ENCODE peak calls at places on chromosomes 4 and X, in nine cellular contexts. N, E, W, S, U, O, L, V and B are unnamed samples.
A peak's percentile ranks its signal among the peaks of the same experiment; 100 is the strongest.

GRCh38 chr4:37279894-37280592 is 35.5 kb downstream of the NWD2 start:
- DNase-seq in N (no peak), E (no peak), W (no peak), S (no peak), U (no peak), O (no peak), L (no peak), V (no peak), B (no peak)

GRCh38 chr4:109820563-109820962 is 5.0 kb downstream of the GAR1 start:
- DNase-seq in N (no peak), E (no peak), W (no peak), S (no peak), U (no peak), O (peak; percentile 63), L (no peak), V (peak; percentile 9), B (no peak)

GRCh38 chr4:38154681-38155588 is 194.7 kb downstream of the PTTG2 start:
- DNase-seq in N (no peak), E (peak; percentile 20), W (no peak), S (no peak), U (no peak), O (peak; percentile 64), L (no peak), V (no peak), B (peak; percentile 29)

GRCh38 chr4:73606465-73606974 is 13.7 kb downstream of the RASSF6 start:
- DNase-seq in N (no peak), E (peak; percentile 92), W (no peak), S (no peak), U (no peak), O (no peak), L (no peak), V (no peak), B (no peak)

GRCh38 chrX:71532078-71532752 is 689 bp upstream of the OGT start:
- DNase-seq in N (no peak), E (peak; percentile 45), W (no peak), S (no peak), U (no peak), O (peak; percentile 48), L (no peak), V (peak; percentile 53), B (peak; percentile 15)

GRCh38 chrX:56029188-56029587 is 203.0 kb upstream of the KLF8 start:
- DNase-seq in N (no peak), E (no peak), W (no peak), S (no peak), U (no peak), O (no peak), L (no peak), V (no peak), B (no peak)

GRCh38 chr4:87532109-87532508 is 2.9 kb upstream of the SPARCL1 start:
- DNase-seq in N (no peak), E (no peak), W (no peak), S (no peak), U (no peak), O (no peak), L (no peak), V (no peak), B (no peak)

GRCh38 chrX:68666580-68666979 is 19.1 kb downstream of the STARD8 start:
- DNase-seq in N (no peak), E (no peak), W (no peak), S (no peak), U (no peak), O (no peak), L (no peak), V (no peak), B (no peak)

GRCh38 chrX:2596050-2596449 is 95.0 kb upstream of the CD99 start:
- DNase-seq in N (no peak), E (no peak), W (no peak), S (no peak), U (no peak), O (no peak), L (no peak), V (no peak), B (no peak)

GRCh38 chr4:85149656-85150055 is 183.2 kb upstream of the WDFY3 start:
- DNase-seq in N (no peak), E (no peak), W (no peak), S (no peak), U (no peak), O (peak; percentile 27), L (no peak), V (peak; percentile 64), B (no peak)

GRCh38 chr4:70839537-70840093 is at the start of gene GRSF1:
- DNase-seq in N (peak; percentile 95), E (peak; percentile 97), W (peak; percentile 97), S (peak; percentile 94), U (peak; percentile 98), O (peak; percentile 91), L (peak; percentile 74), V (peak; percentile 96), B (peak; percentile 94)

GRCh38 chrX:71671043-71671829 is 3.9 kb downstream of the LOC101059915 start:
- DNase-seq in N (peak; percentile 52), E (no peak), W (no peak), S (no peak), U (no peak), O (no peak), L (no peak), V (no peak), B (peak; percentile 24)

DNA sequence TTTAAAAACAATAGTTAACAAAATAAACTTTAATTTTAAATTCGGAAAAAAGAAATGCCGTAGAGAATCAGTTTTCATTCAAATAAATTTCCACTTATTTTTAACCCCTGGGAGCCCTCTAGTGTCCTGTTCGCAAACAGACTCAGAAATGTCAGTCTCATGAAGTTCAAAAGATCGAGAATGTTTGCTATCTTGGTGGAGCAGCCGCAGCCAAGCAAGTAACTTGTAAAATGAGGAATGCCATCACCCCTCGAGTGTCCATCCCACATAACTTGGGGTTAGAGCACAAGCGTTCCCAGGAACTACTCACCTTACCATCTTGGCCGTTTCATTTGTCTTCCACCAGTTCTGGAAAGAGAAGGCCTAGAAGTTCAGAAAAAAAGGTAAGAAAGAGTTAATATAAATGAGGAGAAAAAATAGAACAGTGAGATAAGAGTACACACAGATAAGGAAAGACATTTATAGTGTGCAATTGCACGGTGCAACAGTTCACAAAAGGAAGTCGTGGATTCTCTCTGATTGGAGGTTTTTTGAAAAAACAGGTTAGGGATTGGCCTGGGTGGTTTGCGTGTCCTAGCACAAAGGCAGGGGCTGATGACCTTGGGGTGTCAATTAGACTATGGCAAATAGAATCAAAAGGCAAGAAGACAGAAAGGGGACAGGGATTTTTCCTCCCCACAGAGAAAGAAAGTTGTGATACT is at the start of gene GASK1B:
- DNase-seq in N (peak; percentile 64), E (peak; percentile 29), W (peak; percentile 52), S (peak; percentile 37), U (no peak), O (peak; percentile 65), L (no peak), V (peak; percentile 83), B (peak; percentile 39)
- TF ChIP-seq CTCF in N (peak; percentile 70), E (peak; percentile 78), W (peak; percentile 53), S (peak; percentile 13), U (no peak), O (peak; percentile 89), L (no peak), V (peak; percentile 73), B (peak; percentile 28)

GRCh38 chrX:155246748-155247147 is 17.5 kb downstream of the RAB39B start:
- DNase-seq in N (no peak), E (no peak), W (no peak), S (no peak), U (no peak), O (no peak), L (no peak), V (no peak), B (no peak)
- TF ChIP-seq CTCF in N (no peak), E (no peak), W (no peak), S (no peak), U (no peak), O (no peak), L (no peak), V (no peak), B (no peak)

GRCh38 chr4:15955670-15956069 is 7.3 kb downstream of the FGFBP2 start:
- DNase-seq in N (no peak), E (peak; percentile 15), W (no peak), S (no peak), U (no peak), O (no peak), L (no peak), V (peak; percentile 17), B (no peak)
- TF ChIP-seq CTCF in N (no peak), E (no peak), W (peak; percentile 63), S (no peak), U (no peak), O (peak; percentile 37), L (no peak), V (peak; percentile 49), B (no peak)

GRCh38 chrX:38163193-38163592 is 57.5 kb downstream of the SRPX start:
- DNase-seq in N (no peak), E (no peak), W (no peak), S (no peak), U (no peak), O (no peak), L (no peak), V (no peak), B (no peak)

GRCh38 chrX:38170556-38170955 is 50.1 kb downstream of the SRPX start:
- DNase-seq in N (no peak), E (no peak), W (no peak), S (no peak), U (no peak), O (no peak), L (no peak), V (no peak), B (no peak)

GRCh38 chrX:38166478-38167083 is 54.1 kb downstream of the SRPX start:
- DNase-seq in N (peak; percentile 47), E (peak; percentile 47), W (peak; percentile 7), S (no peak), U (no peak), O (no peak), L (no peak), V (peak; percentile 35), B (peak; percentile 20)

DNA sequence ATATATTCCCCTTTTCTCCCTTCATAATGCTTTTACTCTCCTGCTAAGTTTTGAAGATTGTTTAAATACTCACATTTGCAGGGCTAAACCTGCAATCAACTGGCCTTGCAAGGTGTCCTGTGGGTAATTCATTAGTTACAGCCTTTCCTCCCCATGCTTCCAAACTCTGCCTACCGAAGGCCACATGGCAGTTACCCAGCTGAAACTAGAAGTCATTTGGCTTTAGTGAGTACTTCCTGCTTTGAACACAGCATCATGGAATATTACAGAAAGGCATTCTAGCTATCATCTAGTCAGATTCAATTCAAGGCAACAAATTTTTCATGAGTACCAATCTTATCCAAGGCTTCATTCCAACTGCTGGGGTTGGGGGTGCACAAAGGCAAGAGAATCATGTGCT is 55.6 kb downstream of the SRPX start:
- DNase-seq in N (no peak), E (no peak), W (no peak), S (no peak), U (no peak), O (no peak), L (no peak), V (no peak), B (no peak)
- TF ChIP-seq CTCF in N (no peak), E (no peak), W (no peak), S (no peak), U (no peak), O (no peak), L (no peak), V (no peak), B (no peak)

DNA sequence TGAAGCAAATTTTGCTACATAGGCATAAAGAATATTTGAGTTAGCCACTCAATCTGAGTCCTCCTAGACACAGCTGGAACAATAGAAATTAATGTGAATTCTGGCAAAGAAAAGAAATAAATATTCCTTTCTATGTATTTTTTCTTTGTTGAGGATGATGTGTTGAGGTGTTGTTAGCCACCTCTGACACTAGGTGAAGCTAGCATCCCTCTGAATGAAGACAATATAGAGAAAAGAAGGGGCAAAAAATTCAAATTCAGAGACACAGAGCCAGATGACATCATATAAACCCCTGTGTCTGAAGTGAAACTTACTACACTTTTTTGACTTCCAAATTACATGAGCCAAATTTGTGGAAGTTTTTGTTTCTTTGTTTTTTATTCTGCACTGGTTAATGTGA is 34.6 kb upstream of the TMPRSS11D start:
- DNase-seq in N (no peak), E (peak; percentile 4), W (no peak), S (no peak), U (no peak), O (no peak), L (no peak), V (no peak), B (no peak)
- TF ChIP-seq CTCF in N (no peak), E (peak; percentile 58), W (peak; percentile 60), S (no peak), U (no peak), O (peak; percentile 16), L (no peak), V (peak; percentile 34), B (no peak)